ENCODE peak calls at places on chromosomes 2 and 18, in four cellular contexts. One of them, this sample, is unnamed.

GRCh38 chr2:151775057-151775740 is 40.9 kb upstream of the NEB start:
- DNase-seq in SK-N-SH: no peak
- DNase-seq in K562: peak
- DNase-seq in HepG2: no peak
- DNase-seq in this sample: no peak

GRCh38 chr2:32865399-32866068 is 81.2 kb upstream of the LTBP1 start:
- DNase-seq in SK-N-SH: no peak
- DNase-seq in K562: no peak
- DNase-seq in HepG2: no peak
- DNase-seq in this sample: peak

GRCh38 chr2:173290046-173290445 is 64.6 kb upstream of the CDCA7 start:
- DNase-seq in SK-N-SH: no peak
- DNase-seq in K562: no peak
- DNase-seq in HepG2: no peak
- DNase-seq in this sample: no peak

GRCh38 chr18:55142413-55142812 is 183.2 kb upstream of the CCDC68 start:
- DNase-seq in SK-N-SH: no peak
- DNase-seq in K562: no peak
- DNase-seq in HepG2: no peak
- DNase-seq in this sample: no peak

GRCh38 chr2:129744649-129745048 is 234.8 kb upstream of the RAB6C start:
- DNase-seq in SK-N-SH: no peak
- DNase-seq in K562: no peak
- DNase-seq in HepG2: no peak
- DNase-seq in this sample: no peak

GRCh38 chr2:14524041-14524802 is 108.3 kb upstream of the LRATD1 start:
- DNase-seq in SK-N-SH: no peak
- DNase-seq in K562: no peak
- DNase-seq in HepG2: no peak
- DNase-seq in this sample: no peak

GRCh38 chr2:88258208-88258607 is 88.1 kb downstream of the THNSL2 start:
- DNase-seq in SK-N-SH: no peak
- DNase-seq in K562: no peak
- DNase-seq in HepG2: no peak
- DNase-seq in this sample: no peak

GRCh38 chr2:240620149-240620731 is 5.0 kb upstream of the GPR35 start:
- DNase-seq in SK-N-SH: no peak
- DNase-seq in K562: no peak
- DNase-seq in HepG2: no peak
- DNase-seq in this sample: no peak

GRCh38 chr2:61536086-61536722 is 2.0 kb downstream of the XPO1 start:
- DNase-seq in SK-N-SH: peak
- DNase-seq in K562: no peak
- DNase-seq in HepG2: peak
- DNase-seq in this sample: no peak

GRCh38 chr2:143415571-143415970 is 286.4 kb downstream of the ARHGAP15 start:
- DNase-seq in SK-N-SH: no peak
- DNase-seq in K562: no peak
- DNase-seq in HepG2: no peak
- DNase-seq in this sample: no peak

GRCh38 chr2:181250691-181251090 is 206.5 kb upstream of the ITGA4 start:
- DNase-seq in SK-N-SH: no peak
- DNase-seq in K562: no peak
- DNase-seq in HepG2: no peak
- DNase-seq in this sample: no peak

GRCh38 chr18:75341267-75341666 is 86.2 kb downstream of the SMIM21 start:
- DNase-seq in SK-N-SH: no peak
- DNase-seq in K562: no peak
- DNase-seq in HepG2: no peak
- DNase-seq in this sample: no peak

GRCh38 chr2:203914546-203915169 is 21.9 kb upstream of the ICOS start:
- DNase-seq in SK-N-SH: no peak
- DNase-seq in K562: no peak
- DNase-seq in HepG2: no peak
- DNase-seq in this sample: no peak

GRCh38 chr2:149972039-149972438 is 384.5 kb upstream of the MMADHC start:
- DNase-seq in SK-N-SH: no peak
- DNase-seq in K562: no peak
- DNase-seq in HepG2: no peak
- DNase-seq in this sample: no peak
- TF ChIP-seq ELF1 in SK-N-SH: no peak
- TF ChIP-seq ELF1 in K562: no peak
- TF ChIP-seq ELF1 in HepG2: no peak
- TF ChIP-seq ELF1 in this sample: no peak

GRCh38 chr2:55992465-55992864 is 68.9 kb upstream of the EFEMP1 start:
- DNase-seq in SK-N-SH: no peak
- DNase-seq in K562: no peak
- DNase-seq in HepG2: peak
- DNase-seq in this sample: no peak
- TF ChIP-seq ELF1 in SK-N-SH: peak
- TF ChIP-seq ELF1 in K562: no peak
- TF ChIP-seq ELF1 in HepG2: no peak
- TF ChIP-seq ELF1 in this sample: no peak

DNA sequence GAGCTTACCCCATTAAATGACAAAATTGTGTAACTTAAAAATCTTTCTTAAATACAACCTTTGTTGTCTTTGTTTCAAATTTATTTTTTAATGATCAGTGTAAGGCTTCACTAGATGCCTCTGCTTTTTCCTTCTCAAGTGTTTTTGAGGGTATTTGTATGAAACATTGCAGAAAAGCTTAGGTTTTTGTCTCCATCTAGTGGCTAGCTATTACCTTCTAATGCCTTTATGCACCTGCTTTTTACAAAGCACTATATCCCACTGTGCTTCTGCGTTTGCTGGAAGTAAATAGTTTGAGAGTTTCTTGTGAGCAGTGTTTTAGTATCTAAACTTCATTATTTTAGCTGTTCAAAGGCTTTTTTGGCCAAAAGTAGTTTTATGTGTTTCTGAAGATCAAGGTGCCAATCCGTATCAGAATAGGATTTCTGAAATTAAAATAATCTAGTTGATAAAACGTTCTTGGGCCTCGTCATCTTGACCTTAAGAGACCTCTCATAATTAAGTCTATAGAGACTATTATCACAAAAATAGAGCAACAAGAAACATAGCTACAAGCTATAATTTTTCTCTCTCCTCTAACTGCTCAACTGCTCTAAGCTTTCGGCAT is 47.0 kb downstream of the IWS1 start:
- DNase-seq in SK-N-SH: peak
- DNase-seq in K562: peak
- DNase-seq in HepG2: peak
- DNase-seq in this sample: peak
- TF ChIP-seq ELF1 in SK-N-SH: no peak
- TF ChIP-seq ELF1 in K562: no peak
- TF ChIP-seq ELF1 in HepG2: no peak
- TF ChIP-seq ELF1 in this sample: no peak

GRCh38 chr18:59823611-59824195 is 76.1 kb upstream of the PMAIP1 start:
- DNase-seq in SK-N-SH: peak
- DNase-seq in K562: peak
- DNase-seq in HepG2: peak
- DNase-seq in this sample: peak
- TF ChIP-seq ELF1 in SK-N-SH: no peak
- TF ChIP-seq ELF1 in K562: no peak
- TF ChIP-seq ELF1 in HepG2: no peak
- TF ChIP-seq ELF1 in this sample: no peak

GRCh38 chr2:2901384-2902345 is 476.0 kb downstream of the EIPR1 start:
- DNase-seq in SK-N-SH: no peak
- DNase-seq in K562: no peak
- DNase-seq in HepG2: peak
- DNase-seq in this sample: no peak

GRCh38 chr2:2896011-2896410 is 481.6 kb downstream of the EIPR1 start:
- DNase-seq in SK-N-SH: no peak
- DNase-seq in K562: no peak
- DNase-seq in HepG2: no peak
- DNase-seq in this sample: no peak

GRCh38 chr2:2899826-2900225 is 477.8 kb downstream of the EIPR1 start:
- DNase-seq in SK-N-SH: peak
- DNase-seq in K562: no peak
- DNase-seq in HepG2: no peak
- DNase-seq in this sample: no peak

GRCh38 chr2:2902551-2903216 is 474.9 kb downstream of the EIPR1 start:
- DNase-seq in SK-N-SH: no peak
- DNase-seq in K562: no peak
- DNase-seq in HepG2: no peak
- DNase-seq in this sample: no peak

GRCh38 chr2:2898744-2899143 is 478.9 kb downstream of the EIPR1 start:
- DNase-seq in SK-N-SH: no peak
- DNase-seq in K562: no peak
- DNase-seq in HepG2: no peak
- DNase-seq in this sample: no peak
- TF ChIP-seq ELF1 in SK-N-SH: no peak
- TF ChIP-seq ELF1 in K562: no peak
- TF ChIP-seq ELF1 in HepG2: no peak
- TF ChIP-seq ELF1 in this sample: no peak

DNA sequence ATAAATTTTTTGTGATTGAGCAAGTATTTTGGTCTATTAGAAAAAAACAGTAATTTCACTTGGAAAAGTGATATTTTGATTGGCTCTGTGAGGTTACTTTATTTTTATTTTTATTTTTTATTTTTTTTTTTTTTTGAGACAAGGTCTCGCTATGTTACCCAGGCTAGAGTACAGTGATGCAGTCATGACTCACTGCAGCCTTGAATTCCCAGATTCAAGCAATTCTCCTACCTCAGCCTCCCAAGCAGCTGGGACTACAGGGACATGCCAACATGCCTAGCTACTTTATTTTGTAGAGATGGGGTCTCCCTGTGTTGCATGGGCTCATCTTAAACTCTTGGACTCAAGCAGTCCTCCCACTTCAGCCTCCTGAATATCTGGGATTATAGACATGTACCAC is 60.9 kb upstream of the MGAT5 start:
- DNase-seq in SK-N-SH: no peak
- DNase-seq in K562: no peak
- DNase-seq in HepG2: no peak
- DNase-seq in this sample: no peak
- TF ChIP-seq ELF1 in SK-N-SH: no peak
- TF ChIP-seq ELF1 in K562: no peak
- TF ChIP-seq ELF1 in HepG2: no peak
- TF ChIP-seq ELF1 in this sample: no peak

GRCh38 chr2:188452084-188452483 is 160.4 kb downstream of the GULP1 start:
- DNase-seq in SK-N-SH: peak
- DNase-seq in K562: no peak
- DNase-seq in HepG2: no peak
- DNase-seq in this sample: no peak

GRCh38 chr2:188449570-188449969 is 157.9 kb downstream of the GULP1 start:
- DNase-seq in SK-N-SH: no peak
- DNase-seq in K562: no peak
- DNase-seq in HepG2: no peak
- DNase-seq in this sample: no peak

GRCh38 chr2:188449992-188450391 is 158.3 kb downstream of the GULP1 start:
- DNase-seq in SK-N-SH: no peak
- DNase-seq in K562: no peak
- DNase-seq in HepG2: no peak
- DNase-seq in this sample: no peak

GRCh38 chr2:188456114-188456909 is 164.6 kb downstream of the GULP1 start:
- DNase-seq in SK-N-SH: no peak
- DNase-seq in K562: no peak
- DNase-seq in HepG2: no peak
- DNase-seq in this sample: no peak

DNA sequence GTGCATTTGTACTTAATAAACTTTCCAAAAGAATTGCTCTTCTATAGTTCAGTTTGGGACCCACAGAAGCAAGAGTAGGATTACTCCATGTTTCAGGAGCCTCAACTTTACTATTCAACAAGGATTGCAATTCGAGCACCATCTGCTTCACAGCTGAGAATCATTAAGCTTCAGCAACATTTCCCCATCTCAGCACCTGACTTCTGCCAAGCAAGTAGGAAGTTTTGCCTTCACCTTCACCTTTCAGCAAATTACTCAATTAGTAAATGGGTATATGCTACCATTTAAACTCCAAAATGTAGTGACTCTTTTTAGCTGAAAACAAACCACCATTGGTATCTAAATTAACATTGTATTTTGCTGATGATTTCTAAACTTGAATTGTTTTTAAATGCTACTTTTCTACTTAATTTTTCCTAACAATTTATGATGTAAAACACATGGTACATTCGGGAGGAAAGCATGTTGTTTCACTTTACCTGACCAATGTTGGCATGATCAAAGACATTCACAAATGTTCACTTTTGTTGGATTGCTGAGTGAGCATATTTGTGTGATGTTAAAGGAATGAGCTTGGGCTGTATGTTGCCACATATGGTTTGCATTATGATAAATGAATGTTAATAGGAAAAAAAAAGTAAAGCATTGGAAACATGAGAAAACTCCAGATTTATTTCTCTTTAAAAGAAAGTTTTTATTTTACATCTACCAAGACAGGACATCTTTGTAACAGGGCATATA is 159.2 kb downstream of the GULP1 start:
- DNase-seq in SK-N-SH: peak
- DNase-seq in K562: no peak
- DNase-seq in HepG2: no peak
- DNase-seq in this sample: no peak
- TF ChIP-seq ELF1 in SK-N-SH: no peak
- TF ChIP-seq ELF1 in K562: no peak
- TF ChIP-seq ELF1 in HepG2: no peak
- TF ChIP-seq ELF1 in this sample: no peak

GRCh38 chr2:75498907-75499306 is 61.8 kb downstream of the EVA1A start:
- DNase-seq in SK-N-SH: no peak
- DNase-seq in K562: no peak
- DNase-seq in HepG2: no peak
- DNase-seq in this sample: no peak

GRCh38 chr2:75497256-75497655 is 63.5 kb downstream of the EVA1A start:
- DNase-seq in SK-N-SH: no peak
- DNase-seq in K562: no peak
- DNase-seq in HepG2: no peak
- DNase-seq in this sample: no peak

GRCh38 chr2:75503048-75503607 is 57.6 kb downstream of the EVA1A start:
- DNase-seq in SK-N-SH: no peak
- DNase-seq in K562: no peak
- DNase-seq in HepG2: no peak
- DNase-seq in this sample: no peak

GRCh38 chr2:75499534-75499933 is 61.2 kb downstream of the EVA1A start:
- DNase-seq in SK-N-SH: no peak
- DNase-seq in K562: no peak
- DNase-seq in HepG2: no peak
- DNase-seq in this sample: no peak

DNA sequence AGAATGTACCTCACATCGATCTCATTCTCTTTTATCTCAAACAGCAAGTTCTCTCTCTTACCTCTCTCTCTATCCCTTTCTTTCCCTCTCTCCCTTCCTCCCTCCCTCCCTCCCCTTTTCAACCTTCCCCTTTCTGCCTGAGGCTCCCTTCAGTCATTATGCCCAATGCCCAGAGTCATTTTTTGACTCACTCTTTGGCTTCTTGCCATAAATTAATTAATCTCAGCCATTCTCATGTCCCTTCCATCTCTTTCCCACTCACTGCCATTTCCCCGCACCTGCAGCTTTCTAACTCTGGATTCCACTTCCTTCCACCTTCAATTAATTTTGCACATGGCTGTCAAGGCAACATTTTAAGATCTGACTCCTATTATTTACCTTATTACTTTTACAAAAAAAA is 60.1 kb downstream of the EVA1A start:
- DNase-seq in SK-N-SH: no peak
- DNase-seq in K562: no peak
- DNase-seq in HepG2: no peak
- DNase-seq in this sample: no peak
- TF ChIP-seq ELF1 in SK-N-SH: no peak
- TF ChIP-seq ELF1 in K562: no peak
- TF ChIP-seq ELF1 in HepG2: no peak
- TF ChIP-seq ELF1 in this sample: no peak